ENCODE peak calls at places on chromosomes 16 and 17, in nine cellular contexts. X is RCC 7860; E is OCI-LY7; K is T-helper 9 cell; C is M059J; H is activated T-cell treated with anti-CD3 and anti-CD28 coated beads, Interleukin-2, amount 50 U/mL, for 24 hours; S is MCF 10A; Z is mesothelial cell of epicardium; Y is glomerular endothelial cell. G is an unnamed sample.

GRCh38 chr17:53058031-53058430 is 764.7 kb upstream of the KIF2B start:
- DNase-seq in X (peak; percentile 41), E (no peak), K (no peak), C (peak; percentile 10), H (no peak), S (peak; percentile 31), Z (no peak), Y (no peak), G (no peak)

GRCh38 chr17:82215095-82215971 is 2.7 kb upstream of the CCDC57 start:
- DNase-seq in X (peak; percentile 36), E (no peak), K (no peak), C (no peak), H (no peak), S (no peak), Z (no peak), Y (no peak), G (no peak)

GRCh38 chr16:10080031-10080772 is 102.0 kb downstream of the GRIN2A start:
- DNase-seq in X (peak; percentile 14), E (no peak), K (no peak), C (peak; percentile 98), H (no peak), S (peak; percentile 88), Z (no peak), Y (peak; percentile 67), G (no peak)

GRCh38 chr16:67990018-67990386 is 9.3 kb downstream of the DPEP2 start:
- DNase-seq in X (no peak), E (no peak), K (no peak), C (no peak), H (no peak), S (no peak), Z (no peak), Y (no peak), G (no peak)

GRCh38 chr16:58020628-58021521 is 4.7 kb upstream of the MMP15 start:
- DNase-seq in X (peak; percentile 17), E (peak; percentile 67), K (peak; percentile 54), C (peak; percentile 52), H (peak; percentile 68), S (peak; percentile 54), Z (no peak), Y (no peak), G (peak; percentile 53)

GRCh38 chr16:11263737-11264136 is 5.4 kb downstream of the TNP2 start:
- DNase-seq in X (no peak), E (no peak), K (no peak), C (no peak), H (peak; percentile 66), S (no peak), Z (no peak), Y (no peak), G (no peak)

GRCh38 chr17:65328567-65328966 is 191.4 kb downstream of the RGS9 start:
- DNase-seq in X (no peak), E (no peak), K (no peak), C (no peak), H (no peak), S (no peak), Z (no peak), Y (no peak), G (no peak)

GRCh38 chr16:80806957-80807356 is 2.6 kb upstream of the CDYL2 start:
- DNase-seq in X (peak; percentile 49), E (no peak), K (no peak), C (peak; percentile 86), H (peak; percentile 59), S (peak; percentile 60), Z (no peak), Y (peak; percentile 93), G (no peak)

GRCh38 chr17:10589553-10590145 is 40.2 kb upstream of the MYH2 start:
- DNase-seq in X (no peak), E (no peak), K (no peak), C (no peak), H (no peak), S (no peak), Z (no peak), Y (no peak), G (no peak)

GRCh38 chr17:77591231-77591785 is 367.2 kb upstream of the TNRC6C start:
- DNase-seq in X (no peak), E (no peak), K (no peak), C (no peak), H (peak; percentile 2), S (no peak), Z (no peak), Y (no peak), G (no peak)

GRCh38 chr17:79223471-79223870 is 148.8 kb downstream of the ENGASE start:
- DNase-seq in X (no peak), E (no peak), K (no peak), C (no peak), H (no peak), S (no peak), Z (no peak), Y (no peak), G (no peak)

GRCh38 chr16:19123535-19124178 is 9.9 kb downstream of the ITPRIPL2 start:
- DNase-seq in X (no peak), E (no peak), K (no peak), C (peak; percentile 71), H (no peak), S (no peak), Z (no peak), Y (no peak), G (no peak)

GRCh38 chr16:57423152-57423551 is 18.6 kb downstream of the CCL17 start:
- DNase-seq in X (no peak), E (no peak), K (no peak), C (no peak), H (no peak), S (no peak), Z (no peak), Y (no peak), G (no peak)

GRCh38 chr17:29273924-29274323 is 20.0 kb downstream of the NUFIP2 start:
- DNase-seq in X (no peak), E (no peak), K (no peak), C (no peak), H (no peak), S (no peak), Z (no peak), Y (no peak), G (no peak)

GRCh38 chr17:42484304-42484703 is 25.6 kb downstream of the ATP6V0A1 start:
- DNase-seq in X (no peak), E (no peak), K (peak; percentile 61), C (no peak), H (peak; percentile 63), S (no peak), Z (no peak), Y (no peak), G (peak; percentile 86)

GRCh38 chr16:77551352-77551751 is 116.5 kb upstream of the ADAMTS18 start:
- DNase-seq in X (no peak), E (no peak), K (no peak), C (peak; percentile 64), H (no peak), S (no peak), Z (no peak), Y (no peak), G (no peak)

GRCh38 chr16:71628810-71629209 is 2.8 kb downstream of the MARVELD3 start:
- DNase-seq in X (peak; percentile 21), E (no peak), K (no peak), C (peak; percentile 51), H (no peak), S (no peak), Z (no peak), Y (peak; percentile 29), G (no peak)

GRCh38 chr16:23254338-23254737 is 47.8 kb upstream of the SCNN1B start:
- DNase-seq in X (peak; percentile 95), E (no peak), K (no peak), C (peak; percentile 98), H (no peak), S (peak; percentile 75), Z (no peak), Y (no peak), G (no peak)

GRCh38 chr17:81346090-81346907 is 49.0 kb upstream of the BAHCC1 start:
- DNase-seq in X (peak; percentile 81), E (peak; percentile 99), K (peak; percentile 89), C (peak; percentile 94), H (peak; percentile 97), S (peak; percentile 95), Z (peak; percentile 99), Y (no peak), G (peak; percentile 83)

GRCh38 chr16:57270221-57271062 is 14.0 kb downstream of the PLLP start:
- DNase-seq in X (no peak), E (no peak), K (no peak), C (no peak), H (no peak), S (no peak), Z (no peak), Y (no peak), G (no peak)

GRCh38 chr17:7178973-7179316 is 225 bp downstream of the ASGR1 start:
- DNase-seq in X (no peak), E (no peak), K (no peak), C (no peak), H (no peak), S (no peak), Z (no peak), Y (no peak), G (no peak)

GRCh38 chr17:47957591-47958490 is at the start of gene PRR15L:
- DNase-seq in X (no peak), E (no peak), K (no peak), C (no peak), H (no peak), S (peak; percentile 59), Z (no peak), Y (no peak), G (no peak)

GRCh38 chr16:85970016-85970711 is 71.2 kb downstream of the IRF8 start:
- DNase-seq in X (no peak), E (no peak), K (no peak), C (no peak), H (no peak), S (no peak), Z (no peak), Y (no peak), G (no peak)

GRCh38 chr17:72970794-72971512 is 121.5 kb downstream of the SLC39A11 start:
- DNase-seq in X (no peak), E (peak; percentile 69), K (no peak), C (no peak), H (no peak), S (no peak), Z (no peak), Y (no peak), G (no peak)

GRCh38 chr16:1050921-1051320 is 21.6 kb upstream of the SSTR5 start:
- DNase-seq in X (no peak), E (no peak), K (no peak), C (no peak), H (no peak), S (no peak), Z (no peak), Y (no peak), G (no peak)

GRCh38 chr16:53084736-53085538 is 30.1 kb downstream of the CHD9 start:
- DNase-seq in X (no peak), E (no peak), K (no peak), C (no peak), H (no peak), S (no peak), Z (no peak), Y (no peak), G (no peak)

GRCh38 chr16:19245326-19245925 is 40.1 kb upstream of the CLEC19A start:
- DNase-seq in X (no peak), E (no peak), K (no peak), C (no peak), H (no peak), S (no peak), Z (no peak), Y (no peak), G (no peak)

GRCh38 chr17:6660765-6661463 is 9.4 kb downstream of the C17orf100 start:
- DNase-seq in X (no peak), E (peak; percentile 78), K (no peak), C (no peak), H (no peak), S (no peak), Z (no peak), Y (no peak), G (no peak)

GRCh38 chr16:55035037-55035436 is 104.4 kb downstream of the IRX5 start:
- DNase-seq in X (peak; percentile 4), E (peak; percentile 39), K (no peak), C (peak; percentile 37), H (no peak), S (peak; percentile 64), Z (no peak), Y (no peak), G (no peak)

GRCh38 chr16:66378739-66379570 is 12.5 kb downstream of the CDH5 start:
- DNase-seq in X (no peak), E (no peak), K (no peak), C (peak; percentile 36), H (no peak), S (no peak), Z (no peak), Y (no peak), G (no peak)

GRCh38 chr16:23148513-23149266 is 562 bp downstream of the USP31 start:
- DNase-seq in X (peak; percentile 48), E (peak; percentile 51), K (peak; percentile 41), C (peak; percentile 49), H (peak; percentile 78), S (peak; percentile 54), Z (peak; percentile 33), Y (no peak), G (peak; percentile 54)

G was measured in effector memory CD8-positive, alpha-beta T cell.